ENCODE peak calls at places on chromosomes 11 and 22, in nine cellular contexts. W is HCT116, R is brain microvascular endothelial cell, C is transverse colon, S is GM23338, Z is A549, V is foreskin keratinocyte, N is left ventricle myocardium inferior, K is IMR-90. O is an unnamed sample.

GRCh38 chr11:13776134-13776815 is 107.8 kb downstream of the FAR1 start:
- DNase-seq in W (peak), R (no peak), C (no peak), S (peak), Z (peak), V (no peak), N (no peak), K (no peak), O (no peak)

GRCh38 chr22:38724926-38725571 is 19.3 kb downstream of the GTPBP1 start:
- DNase-seq in W (no peak), R (peak), C (no peak), S (peak), Z (peak), V (no peak), N (no peak), K (peak), O (no peak)

GRCh38 chr11:17375547-17375946 is 12.9 kb downstream of the KCNJ11 start:
- DNase-seq in W (no peak), R (no peak), C (no peak), S (no peak), Z (no peak), V (no peak), N (no peak), K (no peak), O (no peak)

GRCh38 chr22:37696657-37697539 is at the start of gene TRIOBP:
- DNase-seq in W (peak), R (peak), C (peak), S (peak), Z (peak), V (peak), N (peak), K (peak), O (peak)

GRCh38 chr22:40666151-40666848 is 13.0 kb upstream of the MCHR1 start:
- DNase-seq in W (no peak), R (no peak), C (no peak), S (no peak), Z (no peak), V (no peak), N (peak), K (peak), O (no peak)

GRCh38 chr11:61626580-61627380 is 45.9 kb upstream of the SYT7 start:
- DNase-seq in W (no peak), R (peak), C (peak), S (peak), Z (no peak), V (peak), N (peak), K (peak), O (peak)

GRCh38 chr11:12215192-12215591 is 104.8 kb downstream of the MICAL2 start:
- DNase-seq in W (no peak), R (no peak), C (no peak), S (peak), Z (no peak), V (no peak), N (no peak), K (no peak), O (no peak)

GRCh38 chr22:40714514-40714966 is 35.3 kb downstream of the MCHR1 start:
- DNase-seq in W (no peak), R (peak), C (no peak), S (peak), Z (peak), V (no peak), N (no peak), K (peak), O (no peak)

GRCh38 chr11:86932942-86933875 is 22.0 kb downstream of the FZD4 start:
- DNase-seq in W (no peak), R (no peak), C (no peak), S (no peak), Z (no peak), V (no peak), N (no peak), K (no peak), O (no peak)

GRCh38 chr22:16958475-16958874 is 49.5 kb downstream of the GAB4 start:
- DNase-seq in W (no peak), R (no peak), C (no peak), S (no peak), Z (no peak), V (no peak), N (no peak), K (no peak), O (no peak)

GRCh38 chr11:85098996-85099395 is 528.1 kb downstream of the DLG2 start:
- DNase-seq in W (no peak), R (no peak), C (no peak), S (no peak), Z (no peak), V (no peak), N (no peak), K (no peak), O (no peak)

GRCh38 chr22:41094036-41094435 is 1.6 kb downstream of the EP300 start:
- DNase-seq in W (no peak), R (peak), C (peak), S (peak), Z (peak), V (no peak), N (no peak), K (peak), O (peak)

GRCh38 chr11:3865388-3866193 is 10.1 kb downstream of the STIM1 start:
- DNase-seq in W (no peak), R (peak), C (no peak), S (peak), Z (no peak), V (peak), N (no peak), K (peak), O (peak)

GRCh38 chr11:70016666-70017347 is 61.3 kb upstream of the ANO1 start:
- DNase-seq in W (peak), R (peak), C (no peak), S (no peak), Z (no peak), V (peak), N (no peak), K (peak), O (peak)

GRCh38 chr11:30285416-30286121 is 37.3 kb upstream of the ARL14EP start:
- DNase-seq in W (no peak), R (peak), C (no peak), S (no peak), Z (no peak), V (peak), N (no peak), K (no peak), O (no peak)

GRCh38 chr22:35766654-35767580 is 49.2 kb downstream of the APOL5 start:
- DNase-seq in W (no peak), R (no peak), C (no peak), S (peak), Z (no peak), V (no peak), N (no peak), K (no peak), O (no peak)

GRCh38 chr11:1005913-1006312 is 30.6 kb downstream of the MUC6 start:
- DNase-seq in W (no peak), R (no peak), C (no peak), S (no peak), Z (no peak), V (peak), N (peak), K (no peak), O (peak)

GRCh38 chr11:134228625-134229024 is 4.2 kb downstream of the VPS26B start:
- DNase-seq in W (no peak), R (no peak), C (no peak), S (no peak), Z (no peak), V (no peak), N (no peak), K (no peak), O (no peak)

GRCh38 chr11:20444537-20444936 is 57.0 kb downstream of the PRMT3 start:
- DNase-seq in W (no peak), R (no peak), C (no peak), S (peak), Z (no peak), V (peak), N (no peak), K (no peak), O (no peak)

GRCh38 chr11:2071748-2072385 is 67.3 kb downstream of the IGF2 start:
- DNase-seq in W (no peak), R (no peak), C (no peak), S (no peak), Z (no peak), V (no peak), N (no peak), K (no peak), O (no peak)

GRCh38 chr11:104225047-104225446 is 61.1 kb upstream of the PDGFD start:
- DNase-seq in W (no peak), R (no peak), C (no peak), S (no peak), Z (no peak), V (no peak), N (no peak), K (no peak), O (no peak)

DNA sequence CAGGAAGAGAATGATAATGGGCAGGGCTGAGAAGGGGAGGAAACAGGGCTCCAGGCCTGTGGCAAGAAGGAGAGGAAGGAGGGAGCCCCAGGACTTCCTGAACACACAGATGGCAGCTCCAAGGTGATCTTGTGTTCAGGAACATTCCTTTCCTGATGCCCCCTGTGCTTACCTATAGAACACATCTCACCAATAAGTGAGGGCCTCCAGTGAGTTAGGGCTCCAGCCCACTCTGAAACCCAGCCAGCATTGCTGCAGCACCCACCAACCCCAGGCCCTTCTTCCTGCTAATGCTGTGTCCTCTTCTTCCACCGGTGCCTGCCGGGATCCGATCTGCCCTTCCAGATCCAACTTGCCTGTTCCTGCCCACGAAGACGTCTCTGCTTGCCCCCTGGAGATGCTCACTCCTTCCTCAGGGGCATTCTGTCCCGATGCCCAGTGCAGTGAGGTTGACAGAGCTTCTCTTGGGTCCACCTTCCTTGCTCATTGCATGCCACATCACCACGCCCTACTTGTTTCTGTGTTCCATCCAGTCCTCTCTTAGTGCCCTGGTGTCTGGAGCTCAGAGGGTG is 17.4 kb downstream of the ANKK1 start:
- DNase-seq in W (no peak), R (no peak), C (no peak), S (no peak), Z (no peak), V (no peak), N (no peak), K (no peak), O (no peak)
- H3K27ac ChIP-seq in W (no peak), R (no peak), C (no peak), S (no peak), Z (no peak), V (no peak), N (no peak), K (no peak), O (peak)

GRCh38 chr11:130390071-130390758 is 38.2 kb downstream of the ADAMTS8 start:
- DNase-seq in W (peak), R (peak), C (no peak), S (peak), Z (peak), V (peak), N (no peak), K (peak), O (peak)
- TF ChIP-seq CTCF in W (peak), R (peak), C (peak), S (peak), Z (peak), V (peak), N (peak), K (peak), O (no peak)

DNA sequence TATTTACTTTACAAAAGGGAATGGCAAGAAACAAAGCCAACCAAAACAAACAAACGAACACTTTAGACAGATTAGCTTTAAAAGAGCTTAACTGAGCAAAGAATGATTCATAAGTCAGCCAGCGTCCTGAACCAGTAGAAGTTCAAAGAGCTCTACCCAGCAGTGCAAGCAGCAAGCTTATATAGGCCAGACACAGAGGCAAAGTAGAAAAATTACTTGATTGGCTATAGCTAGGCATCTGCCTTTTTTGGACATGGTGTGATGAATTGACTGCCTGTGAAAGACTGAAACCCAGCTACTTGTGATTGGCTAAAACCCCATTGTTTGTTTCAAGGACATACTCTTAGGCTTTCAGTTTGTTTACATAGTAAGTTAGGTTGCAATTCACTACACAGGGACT is 2120.0 kb upstream of the RAG2 start:
- DNase-seq in W (no peak), R (no peak), C (no peak), S (peak), Z (peak), V (peak), N (no peak), K (no peak), O (no peak)
- H3K27ac ChIP-seq in W (no peak), R (no peak), C (no peak), S (no peak), Z (no peak), V (no peak), N (no peak), K (no peak), O (no peak)

GRCh38 chr22:46084943-46085830 is 65.1 kb upstream of the PPARA start:
- DNase-seq in W (no peak), R (no peak), C (peak), S (no peak), Z (peak), V (no peak), N (peak), K (no peak), O (no peak)
- TF ChIP-seq CTCF in W (no peak), R (no peak), C (no peak), S (no peak), Z (no peak), V (no peak), N (no peak), K (no peak), O (no peak)

DNA sequence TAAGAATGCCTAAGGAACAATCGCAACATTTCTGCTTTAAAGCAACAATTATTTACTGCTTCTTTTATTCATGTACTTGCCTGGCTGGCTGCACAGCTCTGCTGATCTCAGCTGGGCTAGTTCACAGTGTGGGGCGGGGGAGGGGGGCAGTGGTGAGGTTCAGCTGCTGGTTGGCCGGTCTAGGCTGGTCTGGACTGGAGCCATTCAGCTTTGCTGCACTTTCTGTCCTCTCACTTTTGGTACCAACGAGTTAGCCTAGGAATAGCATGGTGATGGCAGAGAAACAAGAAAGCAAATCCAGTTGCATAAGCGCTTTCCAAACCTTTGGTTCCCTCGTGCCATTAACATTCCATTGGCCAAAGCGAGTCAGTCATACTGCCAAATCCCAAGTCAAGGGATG is 16.0 kb upstream of the MIF start:
- DNase-seq in W (no peak), R (no peak), C (no peak), S (no peak), Z (no peak), V (no peak), N (peak), K (no peak), O (no peak)
- H3K27ac ChIP-seq in W (no peak), R (no peak), C (no peak), S (no peak), Z (no peak), V (no peak), N (peak), K (no peak), O (no peak)

GRCh38 chr11:121446752-121447156 is 5.4 kb upstream of the SORL1 start:
- DNase-seq in W (no peak), R (no peak), C (no peak), S (peak), Z (no peak), V (no peak), N (no peak), K (peak), O (no peak)
- TF ChIP-seq CTCF in W (peak), R (peak), C (no peak), S (peak), Z (peak), V (peak), N (no peak), K (peak), O (no peak)

DNA sequence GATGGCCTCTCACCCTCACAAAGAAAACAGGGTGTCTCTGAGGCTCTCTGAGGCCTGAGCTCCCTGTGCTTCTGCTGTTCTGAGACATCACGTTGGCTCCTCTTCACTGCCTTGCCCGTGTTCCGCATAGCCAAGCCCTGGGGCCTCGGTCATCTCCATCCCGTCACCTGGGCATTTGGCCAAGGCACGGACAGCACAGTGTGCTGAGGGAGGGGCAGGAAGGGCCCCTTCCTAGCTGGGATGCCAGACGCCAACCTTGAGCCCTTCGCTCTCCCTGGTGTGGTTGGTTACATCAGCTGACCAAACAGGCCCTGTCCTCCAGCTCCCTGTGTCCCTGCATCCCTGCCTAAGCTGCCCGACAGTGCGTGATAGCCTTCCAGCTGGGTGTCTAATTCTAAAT is 25.9 kb downstream of the MOV10L1 start:
- DNase-seq in W (no peak), R (no peak), C (no peak), S (no peak), Z (no peak), V (no peak), N (no peak), K (peak), O (no peak)
- H3K27ac ChIP-seq in W (no peak), R (no peak), C (no peak), S (no peak), Z (no peak), V (no peak), N (no peak), K (peak), O (no peak)

DNA sequence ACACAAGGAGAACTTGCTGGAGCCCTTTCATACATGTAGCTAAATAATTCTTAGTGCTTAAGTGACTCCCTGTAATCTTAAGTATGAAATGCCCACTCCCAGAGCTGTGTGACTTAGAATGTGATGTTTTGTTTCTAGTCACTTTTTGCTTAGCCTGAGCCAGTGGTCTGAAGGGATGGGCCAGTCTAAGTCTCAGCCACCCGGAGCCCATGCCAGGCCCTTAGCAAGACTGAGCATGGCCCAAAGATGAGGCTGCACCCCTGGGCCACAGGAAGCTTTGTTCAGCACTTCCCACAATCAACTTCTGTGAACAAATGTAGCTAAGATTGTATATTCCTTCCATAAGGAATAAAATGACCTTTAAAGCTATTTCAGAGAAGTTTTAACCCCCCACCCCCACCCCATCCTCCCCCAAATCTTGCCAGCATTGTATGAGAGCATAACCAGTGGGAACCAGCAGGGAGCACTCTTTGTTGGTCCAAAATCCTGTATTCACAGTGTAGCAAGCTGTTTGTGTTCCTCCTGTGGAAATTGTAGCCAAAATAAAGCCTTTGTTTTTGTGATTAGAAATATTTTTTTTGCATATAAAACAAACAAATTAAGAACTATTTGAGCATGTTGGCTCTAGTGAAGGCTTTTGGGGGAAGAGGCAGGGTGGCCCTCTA is 73.8 kb upstream of the GAL start:
- DNase-seq in W (no peak), R (no peak), C (no peak), S (peak), Z (peak), V (no peak), N (no peak), K (peak), O (no peak)
- TF ChIP-seq CTCF in W (peak), R (peak), C (no peak), S (peak), Z (no peak), V (peak), N (peak), K (peak), O (no peak)